ENCODE peak calls at places on chromosomes 2 and 18, in six cellular contexts. V, Z, J, W, Q and L are unnamed samples.

GRCh38 chr2:63050186-63050915 is at the start of gene OTX1:
- DNase-seq in V (peak; percentile 61), Q (peak; percentile 21), W (peak; percentile 33), J (peak; percentile 67), Z (no peak), L (peak; percentile 39)

GRCh38 chr2:149885468-149885867 is 297.9 kb upstream of the MMADHC start:
- DNase-seq in W (peak; percentile 49), V (no peak), J (peak; percentile 11), Q (no peak), Z (no peak), L (no peak)

GRCh38 chr2:220528180-220528579 is 900.8 kb downstream of the SLC4A3 start:
- DNase-seq in Q (peak; percentile 62), W (peak; percentile 65), J (peak; percentile 66), Z (peak; percentile 56), V (no peak), L (no peak)

GRCh38 chr18:67132919-67133318 is 383.6 kb downstream of the DSEL start:
- DNase-seq in W (no peak), Z (no peak), J (no peak), Q (no peak), V (no peak), L (no peak)

GRCh38 chr2:145910416-145910815 is 1390.5 kb upstream of the ZEB2 start:
- DNase-seq in V (no peak), W (no peak), J (no peak), Q (no peak), Z (no peak), L (no peak)

GRCh38 chr2:233892793-233893192 is 24.4 kb upstream of the TRPM8 start:
- DNase-seq in V (no peak), Z (no peak), W (no peak), J (peak; percentile 5), Q (no peak), L (no peak)

GRCh38 chr2:86622878-86623548 is 652 bp downstream of the RNF103 start:
- DNase-seq in Q (no peak), W (no peak), V (peak; percentile 16), J (no peak), Z (no peak), L (peak; percentile 43)

GRCh38 chr18:36895606-36896005 is 66.7 kb downstream of the KIAA1328 start:
- DNase-seq in W (no peak), J (no peak), V (no peak), Q (no peak), Z (no peak), L (no peak)

GRCh38 chr18:48410095-48410920 is 1.1 kb upstream of the ZBTB7C start:
- DNase-seq in J (peak; percentile 84), Z (peak; percentile 79), W (peak; percentile 88), V (peak; percentile 66), Q (peak; percentile 72), L (peak; percentile 84)

GRCh38 chr2:75476778-75477177 is 84.0 kb downstream of the EVA1A start:
- DNase-seq in Z (no peak), J (peak; percentile 83), W (peak; percentile 66), V (no peak), Q (peak; percentile 59), L (no peak)

GRCh38 chr2:69514406-69514805 is 77.2 kb upstream of the NFU1 start:
- DNase-seq in W (peak; percentile 93), Q (peak; percentile 89), J (peak; percentile 75), V (no peak), Z (peak; percentile 90), L (peak; percentile 67)

GRCh38 chr18:30957086-30957485 is 85.5 kb downstream of the DSC3 start:
- DNase-seq in V (no peak), Q (no peak), W (peak; percentile 14), J (no peak), Z (no peak), L (no peak)